ENCODE peak calls at places on chromosomes 3 and 15, in eight cellular contexts. C is D721Med, W is GM20000, X is WTC11, P is astrocyte of the spinal cord, Q is GM13976, L is HFFc6, U is cardiac muscle cell. D is an unnamed sample.

GRCh38 chr3:61808999-61809398 is 247.6 kb downstream of the PTPRG start:
- DNase-seq in C (no peak), W (no peak), X (no peak), P (no peak), Q (no peak), L (no peak), U (peak), D (no peak)

GRCh38 chr15:63605816-63606215 is 8.6 kb downstream of the FBXL22 start:
- DNase-seq in C (no peak), W (peak), X (no peak), P (no peak), Q (peak), L (no peak), U (no peak), D (no peak)

GRCh38 chr3:194306771-194307640 is 44.1 kb downstream of the CPN2 start:
- DNase-seq in C (no peak), W (peak), X (no peak), P (no peak), Q (peak), L (no peak), U (no peak), D (peak)

GRCh38 chr3:9397331-9397910 is at the start of gene SETD5:
- DNase-seq in C (peak), W (peak), X (peak), P (peak), Q (peak), L (peak), U (peak), D (peak)

GRCh38 chr15:40322531-40323238 is 807 bp upstream of the INAFM2 start:
- DNase-seq in C (no peak), W (no peak), X (no peak), P (peak), Q (no peak), L (no peak), U (peak), D (no peak)

GRCh38 chr3:151901282-151901945 is 28.0 kb downstream of the SUCNR1 start:
- DNase-seq in C (no peak), W (no peak), X (no peak), P (no peak), Q (no peak), L (no peak), U (no peak), D (no peak)

GRCh38 chr3:49671291-49672288 is 2.6 kb upstream of the APEH start:
- DNase-seq in C (peak), W (peak), X (peak), P (peak), Q (peak), L (peak), U (peak), D (peak)

GRCh38 chr3:53027254-53027844 is 18.5 kb downstream of the SFMBT1 start:
- DNase-seq in C (no peak), W (no peak), X (no peak), P (no peak), Q (no peak), L (no peak), U (no peak), D (no peak)

GRCh38 chr3:157240413-157240812 is 80.5 kb upstream of the CCNL1 start:
- DNase-seq in C (no peak), W (no peak), X (no peak), P (no peak), Q (no peak), L (no peak), U (peak), D (no peak)

GRCh38 chr3:174202146-174202545 is 657.0 kb upstream of the NAALADL2 start:
- DNase-seq in C (no peak), W (no peak), X (no peak), P (no peak), Q (no peak), L (no peak), U (no peak), D (no peak)

GRCh38 chr3:143070977-143071551 is 48.5 kb upstream of the CHST2 start:
- DNase-seq in C (no peak), W (no peak), X (no peak), P (peak), Q (no peak), L (peak), U (peak), D (no peak)
- TF ChIP-seq CTCF in C (no peak), W (no peak), X (no peak), P (peak), Q (no peak), L (no peak), U (no peak), D (no peak)

GRCh38 chr3:128572644-128573105 is 77.9 kb downstream of the RPN1 start:
- DNase-seq in C (no peak), W (peak), X (peak), P (no peak), Q (peak), L (no peak), U (no peak), D (peak)
- TF ChIP-seq CTCF in C (peak), W (peak), X (peak), P (peak), Q (peak), L (peak), U (peak), D (peak)

DNA sequence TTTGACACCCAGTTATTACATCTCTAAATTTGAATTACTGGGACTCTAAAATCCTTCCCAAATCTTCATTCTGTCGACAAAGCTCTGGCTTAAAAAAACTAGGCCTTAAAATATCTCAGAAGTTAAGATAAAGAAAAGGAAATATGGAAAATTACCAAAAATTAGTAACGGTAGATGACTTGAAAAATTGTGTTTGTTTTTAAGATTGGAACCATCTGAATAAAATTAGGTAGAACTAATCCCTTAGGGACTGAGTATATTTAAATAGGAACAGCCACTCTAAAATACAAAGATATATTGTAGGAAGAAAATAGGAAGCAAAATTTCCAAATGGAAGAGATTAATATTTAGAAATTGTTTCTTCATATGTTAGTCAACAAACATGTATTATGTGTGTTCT is 45.1 kb upstream of the CHMP2B start:
- DNase-seq in C (no peak), W (no peak), X (no peak), P (no peak), Q (no peak), L (no peak), U (no peak), D (no peak)
- TF ChIP-seq CTCF in C (no peak), W (no peak), X (no peak), P (no peak), Q (no peak), L (no peak), U (no peak), D (no peak)

DNA sequence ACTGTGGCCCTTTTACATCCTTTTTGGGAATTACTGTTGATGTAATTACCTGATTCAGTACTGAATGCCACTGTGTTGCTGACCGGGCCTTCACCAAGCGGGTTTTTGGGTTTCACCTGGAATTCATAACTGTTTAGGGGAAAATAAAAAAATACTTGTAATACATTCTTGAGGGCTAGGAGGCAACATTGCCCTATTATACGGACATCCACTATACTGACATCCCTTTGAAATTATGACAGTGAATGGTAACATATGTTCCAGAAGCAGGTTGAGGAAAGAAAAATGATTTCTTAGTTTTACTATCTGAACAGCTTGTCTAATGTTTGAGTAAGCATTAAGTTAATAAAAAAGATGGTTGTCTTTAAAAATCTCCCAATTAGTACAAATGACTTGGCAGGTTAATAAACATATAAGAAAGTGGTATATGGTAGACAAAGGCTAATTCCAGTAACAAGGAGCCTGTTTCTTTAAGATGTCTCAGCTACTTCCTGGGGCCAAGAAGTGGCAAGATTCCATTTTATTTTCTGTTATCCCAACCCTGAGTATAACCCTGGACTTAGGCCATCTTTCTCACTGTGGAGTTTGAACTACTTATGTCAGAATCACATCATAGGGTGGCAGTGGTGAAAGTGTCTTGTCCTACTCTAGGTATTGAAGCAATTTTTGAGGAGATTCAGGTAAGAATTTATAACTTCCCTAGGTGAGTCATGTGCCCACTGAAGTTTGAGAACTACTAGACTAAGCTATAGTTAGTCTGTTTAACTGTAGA is 45.5 kb downstream of the TFG start:
- DNase-seq in C (no peak), W (no peak), X (no peak), P (no peak), Q (no peak), L (no peak), U (no peak), D (no peak)
- TF ChIP-seq CTCF in C (no peak), W (no peak), X (no peak), P (no peak), Q (no peak), L (no peak), U (no peak), D (no peak)

GRCh38 chr3:24583004-24583403 is 88.4 kb upstream of the THRB start:
- DNase-seq in C (no peak), W (no peak), X (no peak), P (no peak), Q (no peak), L (no peak), U (peak), D (no peak)
- TF ChIP-seq CTCF in C (no peak), W (no peak), X (no peak), P (peak), Q (no peak), L (no peak), U (peak), D (peak)

GRCh38 chr15:33701304-33701696 is 267.0 kb upstream of the CHRM5 start:
- DNase-seq in C (no peak), W (no peak), X (no peak), P (no peak), Q (no peak), L (no peak), U (no peak), D (no peak)
- TF ChIP-seq CTCF in C (no peak), W (no peak), X (no peak), P (peak), Q (no peak), L (no peak), U (no peak), D (no peak)

DNA sequence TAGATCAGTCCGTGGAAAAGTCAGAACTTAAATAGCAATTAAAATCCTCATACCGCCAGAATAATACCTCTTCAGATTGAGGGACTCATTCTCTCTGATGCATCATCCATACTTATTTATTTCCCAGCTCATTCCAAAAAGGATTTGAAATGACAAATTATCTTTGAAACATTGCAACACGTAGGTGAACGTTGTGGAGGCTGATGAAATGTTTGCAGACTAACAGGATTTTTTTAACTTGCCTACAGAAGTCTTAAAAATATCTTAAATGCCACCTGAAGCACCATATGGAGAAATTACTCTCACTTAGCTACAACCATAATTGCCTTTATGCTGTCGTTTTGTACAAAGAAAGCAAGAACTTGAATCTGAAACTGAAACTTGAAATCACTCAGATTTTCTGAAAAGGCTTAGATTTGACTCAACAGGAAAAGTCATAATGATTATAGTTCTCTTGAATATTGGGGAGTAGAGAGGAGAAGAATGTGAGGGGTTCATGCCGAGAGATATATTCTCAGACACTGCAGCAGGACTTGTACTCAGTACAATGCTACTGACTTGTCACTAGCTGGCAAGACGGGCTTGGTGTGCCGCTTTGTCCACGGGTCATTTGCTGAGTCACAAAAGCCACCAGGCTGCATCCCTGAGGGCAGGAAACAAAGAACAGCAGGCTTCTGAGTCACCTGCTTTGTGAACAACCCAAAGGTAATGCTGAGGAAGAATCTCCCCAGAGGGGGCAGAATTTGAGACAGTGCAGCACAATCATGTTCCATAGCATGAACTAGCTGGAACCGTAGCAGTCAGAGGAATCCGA is 7.1 kb upstream of the FMN1 start:
- DNase-seq in C (no peak), W (peak), X (peak), P (peak), Q (peak), L (peak), U (peak), D (peak)
- TF ChIP-seq CTCF in C (no peak), W (no peak), X (no peak), P (peak), Q (peak), L (peak), U (no peak), D (no peak)